ENCODE peak calls at places on chromosomes 2 and 18, in four cellular contexts. M is effector memory CD8-positive, alpha-beta T cell; A is GM20000; B is NCI-H1694. R is an unnamed sample.

GRCh38 chr2:186058604-186059003 is 320.0 kb downstream of the FSIP2 start:
- DNase-seq in B (no peak), A (no peak), M (no peak), R (no peak)

GRCh38 chr2:109129356-109129920 is 433 bp downstream of the SH3RF3 start:
- DNase-seq in A (peak; percentile 49), M (no peak), B (no peak), R (peak; percentile 50)

GRCh38 chr18:6414118-6414722 is 491 bp downstream of the L3MBTL4 start:
- DNase-seq in M (no peak), B (no peak), A (peak; percentile 97), R (peak; percentile 42)

GRCh38 chr2:113219889-113220641 is 46.3 kb downstream of the PSD4 start:
- DNase-seq in A (no peak), B (no peak), M (no peak), R (no peak)

GRCh38 chr2:221649045-221649444 is 76.9 kb upstream of the EPHA4 start:
- DNase-seq in M (no peak), A (no peak), B (peak; percentile 12), R (no peak)

GRCh38 chr2:241858206-241859016 is at the start of gene PDCD1:
- DNase-seq in B (peak; percentile 48), A (peak; percentile 89), M (no peak), R (peak; percentile 4)

GRCh38 chr2:138223321-138223720 is 259.0 kb downstream of the HNMT start:
- DNase-seq in M (no peak), A (no peak), B (no peak), R (no peak)

GRCh38 chr2:224268441-224268840 is 133.5 kb downstream of the FAM124B start:
- DNase-seq in B (no peak), M (no peak), A (no peak), R (no peak)

GRCh38 chr18:21264651-21265050 is 22.6 kb downstream of the GREB1L start:
- DNase-seq in M (no peak), A (no peak), B (no peak), R (no peak)

GRCh38 chr2:106065268-106065982 is 128.7 kb downstream of the UXS1 start:
- DNase-seq in B (no peak), M (no peak), A (no peak), R (peak; percentile 10)

GRCh38 chr2:237892478-237892877 is 33.1 kb downstream of the RAMP1 start:
- DNase-seq in A (no peak), M (no peak), B (no peak), R (no peak)

GRCh38 chr2:72793798-72794447 is 31.9 kb downstream of the EXOC6B start:
- DNase-seq in M (no peak), B (no peak), A (no peak), R (no peak)

GRCh38 chr2:190791983-190792575 is 88.5 kb upstream of the GLS start:
- DNase-seq in B (no peak), A (no peak), M (no peak), R (no peak)

R was measured in endothelial cell.